ENCODE peak calls at places on chromosome 21, in six cellular contexts. R is lower leg skin, X is psoas muscle, Q is Peyer's patch, C is AG09309, T is AG04449. H is an unnamed sample.

GRCh38 chr21:41369105-41369914 is 7.5 kb downstream of the MX2 start:
- DNase-seq in R (no peak), X (peak), Q (peak), C (no peak), T (no peak), H (no peak)

GRCh38 chr21:33668180-33668579 is 25.9 kb downstream of the ITSN1 start:
- DNase-seq in R (no peak), X (no peak), Q (no peak), C (no peak), T (no peak), H (no peak)

GRCh38 chr21:25507522-25507921 is 99.8 kb downstream of the MRPL39 start:
- DNase-seq in R (no peak), X (no peak), Q (no peak), C (no peak), T (no peak), H (no peak)

GRCh38 chr21:15793547-15794235 is 63.9 kb downstream of the USP25 start:
- DNase-seq in R (no peak), X (no peak), Q (no peak), C (no peak), T (no peak), H (no peak)

GRCh38 chr21:33682992-33683627 is 40.8 kb downstream of the ITSN1 start:
- DNase-seq in R (no peak), X (no peak), Q (no peak), C (peak), T (peak), H (peak)

GRCh38 chr21:14531927-14532326 is 14.2 kb downstream of the SAMSN1 start:
- DNase-seq in R (no peak), X (no peak), Q (no peak), C (no peak), T (no peak), H (no peak)

GRCh38 chr21:32750405-32750804 is 21.1 kb downstream of the PAXBP1 start:
- DNase-seq in R (no peak), X (no peak), Q (no peak), C (no peak), T (no peak), H (no peak)

GRCh38 chr21:44436958-44437357 is 18.4 kb upstream of the LRRC3 start:
- DNase-seq in R (no peak), X (no peak), Q (no peak), C (no peak), T (no peak), H (no peak)

GRCh38 chr21:18801468-18801867 is 397.9 kb upstream of the TMPRSS15 start:
- DNase-seq in R (no peak), X (no peak), Q (peak), C (no peak), T (no peak), H (no peak)

GRCh38 chr21:34128124-34128523 is 54.7 kb downstream of the MRPS6 start:
- DNase-seq in R (no peak), X (no peak), Q (no peak), C (no peak), T (no peak), H (no peak)

GRCh38 chr21:33855190-33855589 is 60.4 kb downstream of the ATP5PO start:
- DNase-seq in R (no peak), X (no peak), Q (no peak), C (no peak), T (no peak), H (no peak)

GRCh38 chr21:43578677-43579313 is 80.5 kb downstream of the HSF2BP start:
- DNase-seq in R (no peak), X (no peak), Q (no peak), C (no peak), T (no peak), H (no peak)

GRCh38 chr21:14718957-14719356 is 172.8 kb upstream of the SAMSN1 start:
- DNase-seq in R (no peak), X (no peak), Q (no peak), C (no peak), T (no peak), H (no peak)

DNA sequence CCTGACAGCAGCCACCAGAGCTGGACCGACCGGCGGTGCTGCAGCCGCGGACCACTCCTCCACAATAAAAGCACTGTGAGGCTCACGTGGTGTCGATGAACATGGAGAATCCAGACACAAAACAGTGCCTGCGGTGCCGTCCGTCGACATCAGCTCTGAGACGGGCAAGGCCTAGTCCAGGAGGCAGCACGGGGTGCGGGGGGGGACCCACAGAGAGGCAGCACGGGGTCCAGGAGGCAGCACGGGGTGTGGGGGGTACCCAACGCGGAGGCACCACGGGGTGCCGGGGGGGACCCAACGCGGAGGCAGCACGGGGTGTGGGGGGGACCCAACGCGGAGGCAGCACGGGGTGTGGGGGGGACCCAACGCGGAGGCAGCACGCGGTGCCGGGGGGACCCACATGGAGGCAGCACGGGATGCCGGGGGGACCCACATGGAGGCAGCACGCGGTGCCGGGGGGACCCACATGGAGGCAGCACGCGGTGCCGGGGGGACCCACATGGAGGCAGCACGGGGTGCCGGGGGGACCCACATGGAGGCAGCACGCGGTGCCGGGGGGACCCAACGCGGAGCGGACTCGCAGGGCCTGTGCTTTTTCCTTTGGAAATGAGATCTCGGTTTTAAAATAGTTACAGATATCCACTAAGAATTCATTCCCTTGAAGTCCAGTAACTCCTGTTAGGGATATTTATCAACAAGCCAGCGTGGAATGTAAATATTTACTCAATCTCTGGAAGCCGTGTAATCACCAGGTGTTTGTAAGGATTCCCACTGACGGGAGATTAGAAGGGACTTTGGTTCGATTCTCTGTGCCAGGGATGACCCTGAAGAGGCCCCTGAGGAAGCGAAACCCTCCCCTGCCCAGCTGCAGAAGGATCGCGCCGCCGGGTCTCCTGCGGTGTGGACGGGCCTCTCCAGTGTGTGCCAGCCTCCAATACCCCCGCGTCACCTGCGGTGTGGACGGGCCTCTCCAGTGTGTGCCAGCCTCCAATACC is 52.1 kb downstream of the COL6A1 start:
- DNase-seq in R (no peak), X (no peak), Q (no peak), C (no peak), T (no peak), H (no peak)
- H3K4me3 ChIP-seq in R (no peak), X (no peak), Q (no peak), C (no peak), T (no peak), H (no peak)

GRCh38 chr21:31511258-31511657 is 148.2 kb upstream of the SOD1 start:
- DNase-seq in R (no peak), X (no peak), Q (no peak), C (no peak), T (no peak), H (no peak)

GRCh38 chr21:31505975-31506374 is 153.5 kb upstream of the SOD1 start:
- DNase-seq in R (no peak), X (no peak), Q (no peak), C (no peak), T (no peak), H (no peak)

GRCh38 chr21:31503939-31504338 is 155.6 kb upstream of the SOD1 start:
- DNase-seq in R (peak), X (no peak), Q (no peak), C (no peak), T (no peak), H (no peak)

GRCh38 chr21:31514598-31514997 is 144.9 kb upstream of the SOD1 start:
- DNase-seq in R (no peak), X (no peak), Q (no peak), C (no peak), T (no peak), H (no peak)

DNA sequence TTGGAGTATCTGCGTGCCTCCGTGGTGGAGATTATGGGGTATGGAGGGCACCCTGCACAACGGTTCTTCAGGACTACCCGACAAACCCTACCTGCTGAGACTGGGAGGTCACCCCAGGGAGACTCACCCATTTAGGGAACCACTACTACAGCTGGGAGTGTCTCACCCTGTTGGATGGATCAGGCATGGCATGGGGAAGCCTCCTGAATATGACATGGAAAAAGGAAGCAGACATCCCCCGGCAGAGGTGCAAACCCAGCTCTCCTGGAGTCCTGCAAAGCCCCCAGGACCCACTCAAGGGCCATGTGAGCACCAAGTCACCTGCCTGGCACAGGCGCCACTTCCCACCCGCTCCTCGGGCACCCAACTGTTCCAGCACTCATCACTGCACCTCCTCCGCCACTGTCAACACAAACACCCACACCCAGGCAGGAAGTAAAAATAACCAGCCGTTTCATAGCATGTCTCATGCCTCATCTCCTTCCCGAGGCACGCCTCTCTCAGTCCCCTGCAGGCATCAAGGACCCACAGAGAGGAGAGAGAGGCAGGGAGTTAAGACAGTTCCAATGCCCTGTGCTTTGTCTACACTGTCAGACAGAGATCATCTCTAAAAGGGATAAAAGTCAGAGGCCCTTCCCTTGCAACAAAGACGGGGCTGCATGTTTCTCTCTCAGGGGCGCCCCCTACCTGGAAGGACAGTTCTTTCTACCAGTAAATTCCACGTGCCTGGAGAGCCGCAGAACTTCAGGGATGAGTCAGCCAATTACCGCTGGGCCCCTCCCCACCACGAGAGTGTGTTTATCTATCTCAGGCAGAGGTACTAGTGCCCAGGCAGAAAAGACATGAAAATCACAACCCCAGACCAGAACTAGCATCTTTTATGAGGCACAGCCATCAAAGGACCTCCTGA is 150.1 kb upstream of the SOD1 start:
- DNase-seq in R (peak), X (no peak), Q (peak), C (no peak), T (no peak), H (no peak)
- TF ChIP-seq CTCF in R (no peak), X (no peak), Q (no peak), C (no peak), T (no peak), H (no peak)

DNA sequence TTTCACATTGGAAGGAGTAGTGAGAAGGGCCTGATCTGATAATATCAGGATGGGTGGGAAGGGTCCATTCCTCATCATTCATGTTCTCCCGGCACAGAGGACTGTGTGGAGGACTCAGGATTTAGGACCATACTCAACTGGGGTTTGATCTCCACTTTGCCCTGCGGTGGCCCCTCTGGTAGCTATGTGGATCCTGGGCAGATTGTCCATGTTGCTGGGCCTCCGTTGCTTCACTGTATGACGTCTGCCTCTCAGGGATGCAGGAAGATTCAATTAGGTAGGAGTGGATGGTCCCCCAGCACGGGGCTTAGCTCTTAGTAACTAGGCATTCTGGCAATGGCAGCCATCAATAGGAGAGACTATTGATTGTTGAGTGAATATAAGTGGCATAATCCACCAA is 2.3 kb downstream of the ETS2 start:
- DNase-seq in R (no peak), X (no peak), Q (no peak), C (no peak), T (no peak), H (no peak)
- H3K4me3 ChIP-seq in R (peak), X (peak), Q (peak), C (no peak), T (peak), H (peak)

DNA sequence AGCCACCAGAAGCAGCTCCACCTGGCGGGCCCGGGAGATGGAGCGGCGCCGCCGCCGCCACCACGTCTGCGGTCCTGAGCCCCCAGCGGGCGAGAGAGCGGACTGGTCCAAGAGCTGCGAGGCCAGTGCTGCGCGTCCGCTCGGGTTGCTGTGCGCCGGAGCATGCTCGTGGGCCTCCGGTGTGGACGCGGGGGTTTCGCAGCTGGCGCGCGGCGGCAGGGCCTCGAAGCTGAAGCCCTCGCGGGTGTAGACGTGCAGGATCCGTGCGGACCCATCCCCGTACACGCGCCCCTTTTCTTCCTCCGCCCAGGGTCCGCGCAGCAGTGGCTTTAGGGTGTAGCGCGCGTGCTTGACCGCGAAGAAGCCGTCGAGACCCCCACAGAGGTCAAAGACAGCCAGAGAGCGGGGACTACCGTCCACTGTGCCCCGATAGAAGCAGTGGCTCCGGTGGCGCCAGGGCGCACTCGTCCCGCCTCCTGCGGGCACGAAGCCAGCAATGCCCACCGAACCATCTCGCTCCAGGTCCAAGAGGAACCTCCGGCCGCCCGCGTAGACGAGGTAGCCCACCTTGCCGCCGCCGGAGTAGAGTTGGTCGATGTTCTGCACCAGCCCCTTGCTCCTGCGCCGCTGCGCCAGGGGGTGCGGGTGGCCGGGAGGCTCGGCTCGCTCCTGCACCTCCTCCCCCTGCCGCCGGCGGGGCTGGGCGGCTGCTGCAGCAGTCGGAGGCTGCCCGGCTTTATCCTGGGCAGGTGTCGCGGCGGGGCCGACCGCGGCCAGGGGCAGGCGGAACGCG is 1.1 kb downstream of the ADAMTS5 start:
- DNase-seq in R (no peak), X (peak), Q (peak), C (no peak), T (no peak), H (no peak)
- TF ChIP-seq CTCF in R (no peak), X (peak), Q (no peak), C (peak), T (peak), H (peak)

GRCh38 chr21:36430841-36431240 is 45.6 kb downstream of the CHAF1B start:
- DNase-seq in R (no peak), X (no peak), Q (no peak), C (no peak), T (no peak), H (no peak)

GRCh38 chr21:36431252-36431651 is 46.1 kb downstream of the CHAF1B start:
- DNase-seq in R (no peak), X (no peak), Q (no peak), C (no peak), T (no peak), H (no peak)

GRCh38 chr21:36427502-36427901 is 42.3 kb downstream of the CHAF1B start:
- DNase-seq in R (no peak), X (no peak), Q (no peak), C (no peak), T (no peak), H (no peak)

GRCh38 chr21:36428789-36429671 is 43.8 kb downstream of the CHAF1B start:
- DNase-seq in R (no peak), X (no peak), Q (no peak), C (no peak), T (no peak), H (no peak)

GRCh38 chr21:36429672-36430546 is 44.7 kb downstream of the CHAF1B start:
- DNase-seq in R (peak), X (peak), Q (peak), C (peak), T (peak), H (peak)
- H3K4me3 ChIP-seq in R (no peak), X (peak), Q (no peak), C (peak), T (peak), H (peak)

DNA sequence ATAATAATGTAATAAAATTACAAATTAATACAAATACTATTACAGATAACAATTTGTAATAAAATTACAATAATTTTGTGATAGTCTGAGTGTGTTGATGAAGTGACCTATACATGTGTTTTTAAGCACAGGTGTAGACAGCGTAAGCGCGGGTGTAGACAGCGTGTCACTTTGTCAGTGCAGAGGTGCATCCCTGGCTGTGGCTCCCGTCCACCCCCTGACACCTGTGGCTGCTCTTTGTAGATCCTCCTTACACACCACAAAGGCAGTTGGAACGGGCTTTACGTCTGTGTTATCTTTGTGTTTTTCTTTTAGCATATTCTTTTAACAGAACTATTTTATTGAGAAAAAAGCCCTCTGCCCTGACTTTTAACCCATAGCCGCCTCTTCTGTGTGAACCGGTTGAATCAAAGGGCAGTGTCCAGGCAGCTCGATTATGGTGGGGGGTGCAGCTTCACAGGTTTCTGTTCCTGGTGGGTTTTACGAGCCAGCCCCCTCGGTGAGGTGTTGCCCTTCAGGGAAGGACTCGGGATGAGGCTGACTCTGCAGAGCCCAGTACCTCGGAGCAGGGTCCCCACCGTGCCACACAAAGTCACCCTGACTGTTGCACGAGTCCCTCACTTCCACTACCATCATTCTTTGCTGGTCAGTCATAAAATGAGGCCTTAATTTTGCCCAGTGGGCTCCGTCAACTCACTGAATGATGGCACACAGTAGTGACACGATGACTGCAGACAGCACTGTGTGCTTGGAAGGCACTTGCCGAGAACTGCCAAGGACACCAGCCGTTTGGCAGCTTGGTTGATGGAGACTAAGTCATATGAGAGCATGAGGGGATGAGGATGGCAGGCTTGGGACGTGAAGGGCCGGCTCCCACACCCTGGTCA is 86.4 kb upstream of the COL6A1 start:
- DNase-seq in R (no peak), X (peak), Q (no peak), C (no peak), T (no peak), H (no peak)
- TF ChIP-seq CTCF in R (no peak), X (no peak), Q (no peak), C (no peak), T (no peak), H (no peak)

H was measured in HFF-Myc.